ENCODE peak calls at places on chromosomes 5 and 9, in five cellular contexts. A is left lung, J is AG04450, Q is adrenal gland, M is lung. I is an unnamed sample.

GRCh38 chr9:133449760-133450159 is 10.0 kb upstream of the CACFD1 start:
- DNase-seq in J (no peak), Q (no peak), M (no peak), A (peak), I (no peak)

GRCh38 chr9:74783408-74783807 is 104.3 kb downstream of the TRPM6 start:
- DNase-seq in M (no peak), J (no peak), Q (no peak), A (no peak), I (no peak)

GRCh38 chr5:172407241-172407691 is 47.1 kb downstream of the SH3PXD2B start:
- DNase-seq in M (no peak), A (no peak), J (no peak), Q (no peak), I (no peak)

GRCh38 chr5:178496661-178497060 is 93.5 kb downstream of the COL23A1 start:
- DNase-seq in Q (no peak), A (no peak), J (no peak), M (no peak), I (no peak)

GRCh38 chr9:95508242-95508967 is 8.4 kb downstream of the PTCH1 start:
- DNase-seq in A (peak), J (no peak), Q (peak), M (no peak), I (no peak)

GRCh38 chr9:125997510-125997823 is 250.3 kb downstream of the PBX3 start:
- DNase-seq in A (peak), Q (no peak), J (no peak), M (peak), I (no peak)

GRCh38 chr5:44389410-44389879 is at the start of gene FGF10:
- DNase-seq in A (peak), M (no peak), Q (peak), J (no peak), I (peak)

GRCh38 chr9:124504530-124505005 is 2.6 kb downstream of the NR5A1 start:
- DNase-seq in Q (no peak), J (no peak), M (no peak), A (no peak), I (no peak)

GRCh38 chr9:132324425-132324824 is 30.4 kb downstream of the SETX start:
- DNase-seq in J (no peak), A (no peak), M (no peak), Q (no peak), I (no peak)

GRCh38 chr5:36944607-36945225 is 68.1 kb downstream of the NIPBL start:
- DNase-seq in A (no peak), Q (no peak), M (no peak), J (peak), I (no peak)

GRCh38 chr9:87375397-87376073 is 122.1 kb upstream of the DAPK1 start:
- DNase-seq in M (no peak), J (no peak), Q (no peak), A (no peak), I (no peak)

GRCh38 chr9:75488714-75489100 is 400.4 kb downstream of the OSTF1 start:
- DNase-seq in M (no peak), A (no peak), Q (no peak), J (no peak), I (no peak)

GRCh38 chr5:95162231-95162992 is 122.5 kb downstream of the MCTP1 start:
- DNase-seq in A (no peak), M (no peak), J (no peak), Q (no peak), I (no peak)

GRCh38 chr9:127336708-127337352 is 60.1 kb upstream of the SLC2A8 start:
- DNase-seq in A (no peak), M (peak), J (peak), Q (peak), I (peak)

GRCh38 chr9:122088880-122089567 is 4.1 kb downstream of the TTLL11 start:
- DNase-seq in A (no peak), J (no peak), Q (no peak), M (no peak), I (peak)

GRCh38 chr9:77583366-77583626 is 64.8 kb downstream of the GNA14 start:
- DNase-seq in Q (no peak), A (no peak), J (no peak), M (no peak), I (no peak)

GRCh38 chr9:114005371-114006154 is 72.5 kb downstream of the AMBP start:
- DNase-seq in J (no peak), M (peak), A (no peak), Q (peak), I (no peak)

GRCh38 chr9:78130004-78130403 is 98.4 kb upstream of the GNAQ start:
- DNase-seq in M (no peak), J (no peak), A (no peak), Q (no peak), I (no peak)

GRCh38 chr9:35863583-35863982 is 6.6 kb downstream of the OR13J1 start:
- DNase-seq in Q (no peak), A (no peak), M (peak), J (no peak), I (no peak)

GRCh38 chr5:65209341-65209740 is 272.4 kb downstream of the ADAMTS6 start:
- DNase-seq in Q (no peak), A (no peak), M (no peak), J (peak), I (no peak)

GRCh38 chr9:94864183-94864582 is 137.7 kb downstream of the AOPEP start:
- DNase-seq in J (no peak), M (no peak), A (no peak), Q (no peak), I (no peak)

GRCh38 chr5:139443766-139444473 is 4.6 kb upstream of the DNAJC18 start:
- DNase-seq in M (no peak), J (peak), A (no peak), Q (no peak), I (no peak)

GRCh38 chr9:117377046-117377445 is 37.8 kb downstream of the ASTN2 start:
- DNase-seq in J (no peak), A (no peak), Q (no peak), M (no peak), I (peak)

GRCh38 chr9:16180546-16180945 is 627.7 kb downstream of the CCDC171 start:
- DNase-seq in A (no peak), J (no peak), M (no peak), Q (no peak), I (no peak)

GRCh38 chr9:136212345-136212950 is 7.5 kb upstream of the LHX3 start:
- DNase-seq in J (no peak), A (no peak), M (no peak), Q (no peak), I (no peak)

GRCh38 chr5:111069839-111070238 is 1.7 kb upstream of the TSLP start:
- DNase-seq in Q (no peak), J (peak), A (no peak), M (no peak), I (no peak)

GRCh38 chr9:20528253-20528652 is 94.0 kb downstream of the MLLT3 start:
- DNase-seq in J (no peak), A (no peak), Q (no peak), M (no peak), I (no peak)

GRCh38 chr5:96090205-96090604 is 128.6 kb upstream of the ELL2 start:
- DNase-seq in A (no peak), M (no peak), J (no peak), Q (no peak), I (no peak)

GRCh38 chr9:87662808-87663528 is 63.0 kb upstream of the CTSL start:
- DNase-seq in J (no peak), Q (peak), M (peak), A (peak), I (peak)

GRCh38 chr5:18778226-18778625 is 1144.0 kb downstream of the TAF11L14 start:
- DNase-seq in J (no peak), Q (no peak), M (no peak), A (no peak), I (no peak)

GRCh38 chr5:18771097-18771610 is 1136.9 kb downstream of the TAF11L14 start:
- DNase-seq in J (no peak), M (no peak), A (no peak), Q (no peak), I (no peak)

DNA sequence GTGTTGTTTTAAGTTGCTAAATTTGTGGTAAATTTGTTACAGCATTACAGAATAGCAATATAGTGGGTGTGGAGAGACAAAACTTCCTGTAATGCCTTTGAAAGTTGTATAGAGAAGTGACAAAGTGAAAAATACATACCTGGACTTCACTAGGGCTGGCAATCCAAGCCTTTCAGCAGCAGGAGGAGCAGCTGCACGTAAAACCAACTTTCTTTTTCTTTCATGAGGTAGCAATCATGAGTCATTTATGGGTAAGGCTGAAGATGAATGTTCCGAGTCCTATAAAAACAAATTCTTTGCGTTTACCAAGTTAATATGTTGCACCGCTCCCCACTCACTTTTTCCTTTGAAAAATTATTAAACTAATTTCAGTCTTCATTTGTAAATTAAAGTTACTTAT is 1138.2 kb downstream of the TAF11L14 start:
- DNase-seq in A (no peak), Q (no peak), M (no peak), J (no peak), I (no peak)
- TF ChIP-seq CTCF in A (no peak), Q (peak), M (no peak), J (no peak), I (no peak)

GRCh38 chr5:67771791-67772190 is 443.8 kb upstream of the PIK3R1 start:
- DNase-seq in Q (no peak), A (no peak), J (no peak), M (no peak), I (no peak)

GRCh38 chr5:67770431-67771025 is 445.0 kb upstream of the PIK3R1 start:
- DNase-seq in A (no peak), J (no peak), M (no peak), Q (no peak), I (peak)

GRCh38 chr5:67774153-67774552 is 441.4 kb upstream of the PIK3R1 start:
- DNase-seq in Q (no peak), A (no peak), M (no peak), J (no peak), I (no peak)

GRCh38 chr5:67773439-67773988 is 442.0 kb upstream of the PIK3R1 start:
- DNase-seq in Q (no peak), J (no peak), A (no peak), M (no peak), I (no peak)

DNA sequence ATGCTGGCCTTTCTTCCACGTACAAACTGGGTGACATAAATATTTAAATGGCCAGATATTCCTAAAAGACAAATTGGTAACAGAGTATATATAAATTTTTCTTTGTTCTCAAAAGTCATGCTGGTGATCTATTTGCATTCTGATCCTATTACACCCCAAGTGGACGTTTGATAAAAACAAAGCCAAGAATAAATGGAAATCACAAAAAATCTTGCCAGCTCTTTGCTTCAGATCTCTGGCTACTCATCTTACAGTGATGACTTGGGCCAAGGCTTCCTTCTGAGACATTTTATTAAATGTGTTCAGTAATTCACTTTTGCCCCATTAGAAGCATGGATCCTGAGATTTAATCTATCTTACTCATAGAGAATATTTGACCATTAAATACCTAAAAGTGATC is 444.3 kb upstream of the PIK3R1 start:
- DNase-seq in Q (no peak), M (no peak), J (no peak), A (no peak), I (no peak)
- H3K27ac ChIP-seq in Q (no peak), M (no peak), J (no peak), A (no peak), I (peak)

GRCh38 chr5:180558232-180558631 is 33.1 kb downstream of the SCGB3A1 start:
- DNase-seq in A (peak), M (no peak), Q (no peak), J (no peak), I (no peak)
- TF ChIP-seq CTCF in A (no peak), M (no peak), Q (no peak), J (no peak), I (no peak)

GRCh38 chr5:160743027-160743426 is 109.0 kb downstream of the ATP10B start:
- DNase-seq in Q (no peak), J (no peak), M (no peak), A (no peak), I (no peak)
- H3K27ac ChIP-seq in Q (no peak), J (no peak), M (no peak), A (no peak), I (no peak)

GRCh38 chr5:150653145-150653761 is 7.8 kb upstream of the MYOZ3 start:
- DNase-seq in M (no peak), A (no peak), Q (no peak), J (no peak), I (no peak)
- TF ChIP-seq CTCF in M (no peak), A (no peak), Q (no peak), J (peak), I (no peak)

GRCh38 chr5:128538249-128539037 is 398 bp upstream of the FBN2 start:
- DNase-seq in J (peak), A (peak), Q (peak), M (no peak), I (peak)

GRCh38 chr5:128537306-128537998 is 593 bp downstream of the FBN2 start:
- DNase-seq in M (no peak), A (peak), Q (peak), J (no peak), I (peak)

GRCh38 chr5:128536861-128537305 is 1.2 kb downstream of the FBN2 start:
- DNase-seq in A (peak), M (no peak), J (no peak), Q (peak), I (peak)

GRCh38 chr5:128539038-128539429 is 989 bp upstream of the FBN2 start:
- DNase-seq in A (no peak), Q (no peak), J (no peak), M (no peak), I (no peak)

DNA sequence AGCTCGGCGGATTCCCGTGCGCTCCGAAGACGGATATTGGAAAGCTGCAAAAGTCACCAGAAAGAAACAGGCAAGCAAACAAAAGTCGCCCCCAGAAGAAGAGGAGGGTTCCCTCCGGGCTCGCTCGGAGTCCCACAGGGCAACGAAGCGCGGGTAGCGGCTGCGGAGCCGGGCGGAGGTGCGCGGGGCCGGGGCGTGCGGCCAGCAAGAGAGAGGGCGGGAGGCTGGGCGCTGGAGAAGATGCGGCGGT is at the start of gene FBN2:
- DNase-seq in J (no peak), Q (no peak), A (no peak), M (no peak), I (no peak)
- H3K27ac ChIP-seq in J (peak), Q (peak), A (peak), M (peak), I (no peak)

GRCh38 chr5:141889282-141889871 is 11.2 kb upstream of the PCDH1 start:
- DNase-seq in J (no peak), Q (no peak), M (no peak), A (no peak), I (no peak)
- TF ChIP-seq CTCF in J (peak), Q (no peak), M (no peak), A (no peak), I (no peak)

GRCh38 chr9:129283290-129283691 is 105.2 kb upstream of the IER5L start:
- DNase-seq in Q (no peak), M (no peak), J (no peak), A (no peak), I (no peak)
- H3K27ac ChIP-seq in Q (no peak), M (no peak), J (no peak), A (peak), I (no peak)